ENCODE peak calls at places on chromosomes 5 and 9, in nine cellular contexts. T, F, X, Y, N, H, A, B and I are unnamed samples.
A peak's percentile ranks its signal among the peaks of the same experiment; 100 is the strongest.

GRCh38 chr5:89060768-89061167 is 177.8 kb upstream of the MEF2C start:
- DNase-seq in T (peak; percentile 21), F (no peak), X (no peak), Y (no peak), N (no peak), H (no peak), A (no peak), B (no peak), I (no peak)

GRCh38 chr5:122515709-122516431 is 203.8 kb downstream of the SNCAIP start:
- DNase-seq in T (peak; percentile 89), F (no peak), X (peak; percentile 69), Y (no peak), N (no peak), H (peak; percentile 82), A (no peak), B (peak; percentile 37), I (no peak)

GRCh38 chr9:130222833-130223232 is 42.7 kb upstream of the HMCN2 start:
- DNase-seq in T (no peak), F (no peak), X (no peak), Y (no peak), N (no peak), H (no peak), A (no peak), B (no peak), I (no peak)

GRCh38 chr5:69129413-69129812 is 35.6 kb downstream of the SLC30A5 start:
- DNase-seq in T (no peak), F (no peak), X (peak; percentile 56), Y (no peak), N (no peak), H (peak; percentile 8), A (no peak), B (peak; percentile 74), I (no peak)

GRCh38 chr5:31153523-31153922 is 40.0 kb upstream of the CDH6 start:
- DNase-seq in T (peak; percentile 3), F (no peak), X (no peak), Y (no peak), N (no peak), H (no peak), A (no peak), B (no peak), I (no peak)

GRCh38 chr9:131439224-131439623 is 45.3 kb downstream of the PRRC2B start:
- DNase-seq in T (no peak), F (no peak), X (no peak), Y (no peak), N (no peak), H (no peak), A (no peak), B (no peak), I (peak; percentile 1)

GRCh38 chr9:28714175-28714574 is 1140.9 kb upstream of the C9orf72 start:
- DNase-seq in T (no peak), F (no peak), X (no peak), Y (no peak), N (no peak), H (no peak), A (no peak), B (no peak), I (no peak)

GRCh38 chr9:4099961-4100360 is 199.9 kb downstream of the GLIS3 start:
- DNase-seq in T (no peak), F (no peak), X (no peak), Y (no peak), N (no peak), H (no peak), A (no peak), B (no peak), I (no peak)

GRCh38 chr9:99137225-99137624 is 32.3 kb downstream of the TGFBR1 start:
- DNase-seq in T (no peak), F (no peak), X (no peak), Y (no peak), N (no peak), H (no peak), A (no peak), B (no peak), I (no peak)

GRCh38 chr5:75869891-75870290 is 152.7 kb upstream of the POC5 start:
- DNase-seq in T (no peak), F (no peak), X (peak; percentile 50), Y (no peak), N (no peak), H (no peak), A (no peak), B (no peak), I (no peak)

GRCh38 chr5:41834506-41834905 is 35.7 kb downstream of the OXCT1 start:
- DNase-seq in T (no peak), F (no peak), X (no peak), Y (no peak), N (no peak), H (no peak), A (no peak), B (no peak), I (no peak)

GRCh38 chr5:16271851-16272250 is 92.3 kb upstream of the MARCHF11 start:
- DNase-seq in T (peak; percentile 56), F (no peak), X (no peak), Y (no peak), N (no peak), H (peak; percentile 99), A (no peak), B (no peak), I (no peak)

GRCh38 chr9:130013326-130013725 is 29.7 kb downstream of the FNBP1 start:
- DNase-seq in T (no peak), F (no peak), X (no peak), Y (no peak), N (no peak), H (no peak), A (no peak), B (no peak), I (no peak)

GRCh38 chr9:124480621-124480981 is 26.6 kb downstream of the NR5A1 start:
- DNase-seq in T (peak; percentile 85), F (no peak), X (peak; percentile 50), Y (no peak), N (no peak), H (no peak), A (no peak), B (no peak), I (no peak)

GRCh38 chr5:60102961-60103683 is 209.6 kb upstream of the PDE4D start:
- DNase-seq in T (peak; percentile 1), F (no peak), X (no peak), Y (no peak), N (no peak), H (no peak), A (no peak), B (peak; percentile 23), I (no peak)